ENCODE peak calls at places on chromosome 20, in five cellular contexts. M, N, S, O and J are unnamed samples.

GRCh38 chr20:10047427-10047826 is 12.6 kb downstream of the ANKEF1 start:
- DNase-seq in N (no peak), S (no peak), M (no peak), O (no peak), J (peak; percentile 24)

GRCh38 chr20:33862709-33863403 is 51.7 kb downstream of the CHMP4B start:
- DNase-seq in O (peak; percentile 21), N (peak; percentile 62), S (peak; percentile 74), M (peak; percentile 36), J (peak; percentile 64)

GRCh38 chr20:42544926-42545325 is 644.8 kb downstream of the PTPRT start:
- DNase-seq in S (no peak), M (no peak), N (no peak), O (peak; percentile 46), J (no peak)

GRCh38 chr20:48937674-48938073 is 16.2 kb downstream of the ARFGEF2 start:
- DNase-seq in M (no peak), O (no peak), S (no peak), N (no peak), J (no peak)

GRCh38 chr20:50540620-50541605 is 30.7 kb downstream of the PTPN1 start:
- DNase-seq in O (no peak), S (no peak), N (no peak), M (no peak), J (peak; percentile 19)

GRCh38 chr20:10239954-10240353 is 21.3 kb downstream of the SNAP25 start:
- DNase-seq in N (peak; percentile 27), M (no peak), S (no peak), O (peak; percentile 35), J (peak; percentile 72)

GRCh38 chr20:50472693-50473610 is 37.2 kb upstream of the PTPN1 start:
- DNase-seq in M (no peak), O (no peak), N (no peak), S (no peak), J (peak; percentile 23)

GRCh38 chr20:43939762-43940121 is 25.1 kb downstream of the TOX2 start:
- DNase-seq in N (no peak), S (no peak), O (no peak), M (no peak), J (no peak)

GRCh38 chr20:9591080-9591479 is 76.7 kb downstream of the LAMP5 start:
- DNase-seq in M (no peak), N (no peak), O (no peak), S (no peak), J (no peak)

GRCh38 chr20:1386323-1386722 is 6.5 kb downstream of the FKBP1A start:
- DNase-seq in N (no peak), O (no peak), M (no peak), S (no peak), J (no peak)

GRCh38 chr20:59632426-59633113 is 28.2 kb downstream of the PHACTR3 start:
- DNase-seq in O (no peak), N (no peak), M (no peak), S (no peak), J (no peak)

GRCh38 chr20:5822569-5822968 is 72.4 kb downstream of the SHLD1 start:
- DNase-seq in N (no peak), M (no peak), S (no peak), O (no peak), J (no peak)

GRCh38 chr20:6925744-6926278 is 158.3 kb downstream of the BMP2 start:
- DNase-seq in S (no peak), M (no peak), N (no peak), O (no peak), J (no peak)

GRCh38 chr20:56418385-56418861 is 6.4 kb downstream of the CASS4 start:
- DNase-seq in S (no peak), O (no peak), M (no peak), N (no peak), J (peak; percentile 14)

GRCh38 chr20:50041238-50041915 is 58.6 kb downstream of the SNAI1 start:
- DNase-seq in O (no peak), N (peak; percentile 34), S (no peak), M (no peak), J (no peak)

GRCh38 chr20:37564388-37565133 is 36.9 kb upstream of the BLCAP start:
- DNase-seq in M (no peak), N (peak; percentile 44), S (peak; percentile 52), O (no peak), J (peak; percentile 39)

GRCh38 chr20:63098195-63098810 is 91.5 kb upstream of the BHLHE23 start:
- DNase-seq in O (no peak), S (no peak), M (no peak), N (peak; percentile 2), J (no peak)

GRCh38 chr20:34586488-34587163 is 28.1 kb downstream of the MAP1LC3A start:
- DNase-seq in M (no peak), N (no peak), O (no peak), S (no peak), J (no peak)

GRCh38 chr20:17430515-17430914 is 100.7 kb downstream of the BFSP1 start:
- DNase-seq in S (no peak), O (no peak), M (no peak), N (no peak), J (no peak)

GRCh38 chr20:58715709-58716475 is 23.3 kb downstream of the NPEPL1 start:
- DNase-seq in S (peak; percentile 15), N (no peak), M (no peak), O (peak; percentile 14), J (no peak)

GRCh38 chr20:59004763-59005522 is 2.1 kb downstream of the CTSZ start:
- DNase-seq in M (peak; percentile 72), S (no peak), N (peak; percentile 86), O (no peak), J (no peak)

GRCh38 chr20:50130346-50130703 is 17.4 kb upstream of the UBE2V1 start:
- DNase-seq in M (no peak), N (no peak), S (no peak), O (no peak), J (no peak)

GRCh38 chr20:62624719-62625455 is 17.4 kb upstream of the SLCO4A1 start:
- DNase-seq in O (no peak), N (no peak), M (no peak), S (no peak), J (no peak)

GRCh38 chr20:41245086-41245707 is 72.3 kb downstream of the ZHX3 start:
- DNase-seq in O (no peak), M (no peak), S (no peak), N (no peak), J (peak; percentile 54)

GRCh38 chr20:41480054-41480770 is 113.6 kb upstream of the EMILIN3 start:
- DNase-seq in S (no peak), M (no peak), N (no peak), O (no peak), J (peak; percentile 14)

GRCh38 chr20:14581731-14582130 is 244.3 kb upstream of the FLRT3 start:
- DNase-seq in N (no peak), M (no peak), O (no peak), S (no peak), J (no peak)

GRCh38 chr20:64057628-64058498 is 5.1 kb upstream of the TCEA2 start:
- DNase-seq in N (peak; percentile 81), M (peak; percentile 79), S (peak; percentile 69), O (peak; percentile 43), J (peak; percentile 72)

GRCh38 chr20:44111712-44112335 is 75.2 kb downstream of the JPH2 start:
- DNase-seq in O (peak; percentile 63), S (no peak), M (no peak), N (peak; percentile 19), J (peak; percentile 40)

GRCh38 chr20:16123623-16124022 is 449.6 kb downstream of the KIF16B start:
- DNase-seq in S (no peak), N (no peak), O (no peak), M (no peak), J (no peak)

GRCh38 chr20:25294459-25295385 is 46.8 kb downstream of the PYGB start:
- DNase-seq in O (no peak), S (peak; percentile 70), M (no peak), N (peak; percentile 52), J (peak; percentile 58)

GRCh38 chr20:1338801-1339200 is 9.9 kb upstream of the SDCBP2 start:
- DNase-seq in O (peak; percentile 4), S (no peak), N (no peak), M (no peak), J (no peak)

GRCh38 chr20:43187476-43188233 is 2.1 kb downstream of the PTPRT start:
- DNase-seq in O (peak; percentile 74), S (peak; percentile 70), M (peak; percentile 51), N (peak; percentile 64), J (peak; percentile 80)

GRCh38 chr20:44204156-44204831 is 6.3 kb downstream of the OSER1 start:
- DNase-seq in M (no peak), N (no peak), S (no peak), O (no peak), J (peak; percentile 91)

GRCh38 chr20:53769041-53769440 is 175.4 kb upstream of the ZNF217 start:
- DNase-seq in S (no peak), M (no peak), O (no peak), N (no peak), J (no peak)

GRCh38 chr20:14337400-14338171 is at the start of gene FLRT3:
- DNase-seq in O (peak; percentile 88), S (peak; percentile 77), N (peak; percentile 79), M (peak; percentile 66), J (peak; percentile 93)

GRCh38 chr20:57671662-57672061 is 38.2 kb downstream of the PMEPA1 start:
- DNase-seq in N (no peak), S (no peak), M (no peak), O (no peak), J (no peak)
- H3K4me1 ChIP-seq in N (peaks cover 29% of the 10 kb centered on the region), S (peaks cover 12% of the 10 kb centered on the region), M (peaks cover 13% of the 10 kb centered on the region), O (no peaks in the 10 kb centered on the region), J (peaks cover 12% of the 10 kb centered on the region)

DNA sequence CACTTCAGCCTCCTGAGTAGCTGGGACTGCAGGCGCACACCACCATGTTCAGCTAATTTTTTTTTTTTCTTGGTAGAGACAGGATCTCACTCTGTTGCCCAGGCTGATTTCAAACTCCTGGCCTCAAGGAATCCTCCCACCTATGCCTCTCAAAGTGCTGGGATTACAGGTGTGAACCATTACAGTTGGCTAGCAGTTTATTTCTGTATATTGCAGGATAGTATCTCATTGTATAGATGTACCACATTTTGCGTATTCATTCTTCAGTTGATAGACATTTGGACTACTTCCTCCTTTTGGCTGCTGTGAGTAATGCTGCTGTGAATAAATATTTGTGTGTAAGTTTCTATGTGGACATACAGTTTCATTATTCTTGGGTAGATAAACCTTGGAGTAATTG is 32.9 kb downstream of the ASXL1 start:
- DNase-seq in O (no peak), M (no peak), N (no peak), S (no peak), J (no peak)
- H3K36me3 ChIP-seq in O (no peaks in the 10 kb centered on the region), M (peaks cover 5% of the 10 kb centered on the region), N (no peaks in the 10 kb centered on the region), S (no peaks in the 10 kb centered on the region), J (peaks cover 8% of the 10 kb centered on the region)

GRCh38 chr20:3223937-3224680 is 14.8 kb downstream of the ITPA start:
- DNase-seq in N (no peak), O (no peak), S (no peak), M (no peak), J (no peak)
- H3K27ac ChIP-seq in N (no peak overlapping the region), O (no peak overlapping the region), S (no peak overlapping the region), M (no peak overlapping the region), J (no peak overlapping the region)

GRCh38 chr20:46060975-46061374 is 28.8 kb downstream of the NCOA5 start:
- DNase-seq in S (no peak), O (no peak), N (no peak), M (no peak), J (no peak)
- H3K4me1 ChIP-seq in S (peaks cover 5% of the 10 kb centered on the region), O (no peaks in the 10 kb centered on the region), N (peaks cover 41% of the 10 kb centered on the region), M (peaks cover 12% of the 10 kb centered on the region), J (no peaks in the 10 kb centered on the region)